ENCODE peak calls at places on chromosomes 11 and 22, in seven cellular contexts. V is IMR-90, T is adipocyte, I is aorta, X is sigmoid colon, U is heart left ventricle, N is neural progenitor cell. R is an unnamed sample.
A peak's percentile ranks its signal among the peaks of the same experiment; 100 is the strongest.

GRCh38 chr11:126440792-126441514 is 85.5 kb downstream of the ST3GAL4 start:
- DNase-seq in V (peak; percentile 59), T (peak; percentile 88), I (peak; percentile 91), X (peak; percentile 86), U (peak; percentile 77), N (peak; percentile 89), R (peak; percentile 99)

GRCh38 chr22:48579035-48579914 is 1248.4 kb downstream of the BRD1 start:
- DNase-seq in V (no peak), T (no peak), I (no peak), X (no peak), U (no peak), N (peak; percentile 72), R (no peak)

GRCh38 chr11:29328961-29329441 is 687.8 kb downstream of the KCNA4 start:
- DNase-seq in V (peak; percentile 95), T (peak; percentile 84), I (no peak), X (no peak), U (no peak), N (peak; percentile 46), R (no peak)

GRCh38 chr11:119207607-119208006 is 1.5 kb downstream of the CBL start:
- DNase-seq in V (no peak), T (no peak), I (no peak), X (no peak), U (no peak), N (no peak), R (no peak)

GRCh38 chr22:29202231-29203192 is 3.2 kb upstream of the EMID1 start:
- DNase-seq in V (peak; percentile 55), T (no peak), I (peak; percentile 82), X (no peak), U (peak; percentile 59), N (peak; percentile 65), R (peak; percentile 86)

GRCh38 chr11:111395749-111396148 is 16.7 kb upstream of the POU2AF1 start:
- DNase-seq in V (no peak), T (no peak), I (no peak), X (no peak), U (no peak), N (no peak), R (no peak)

GRCh38 chr22:47627561-47628253 is 865.3 kb downstream of the TBC1D22A start:
- DNase-seq in V (no peak), T (no peak), I (no peak), X (no peak), U (no peak), N (no peak), R (peak; percentile 37)

GRCh38 chr11:97937501-97937900 is 1083.2 kb upstream of the CNTN5 start:
- DNase-seq in V (peak; percentile 46), T (peak; percentile 27), I (no peak), X (no peak), U (no peak), N (no peak), R (no peak)

GRCh38 chr11:117428186-117428855 is 100.7 kb downstream of the CEP164 start:
- DNase-seq in V (no peak), T (no peak), I (peak; percentile 68), X (no peak), U (no peak), N (no peak), R (peak; percentile 57)

GRCh38 chr11:91435694-91436375 is 788.8 kb upstream of the FAT3 start:
- DNase-seq in V (no peak), T (no peak), I (no peak), X (no peak), U (no peak), N (peak; percentile 31), R (peak; percentile 56)

GRCh38 chr11:64916040-64916847 is 765 bp downstream of the ATG2A start:
- DNase-seq in V (peak; percentile 33), T (peak; percentile 47), I (peak; percentile 82), X (peak; percentile 82), U (peak; percentile 57), N (peak; percentile 47), R (peak; percentile 77)

GRCh38 chr11:88433546-88434230 is 96.2 kb upstream of the CTSC start:
- DNase-seq in V (no peak), T (no peak), I (no peak), X (no peak), U (no peak), N (no peak), R (no peak)

GRCh38 chr11:128463386-128463829 is 124.0 kb downstream of the ETS1 start:
- DNase-seq in V (peak; percentile 99), T (peak; percentile 80), I (no peak), X (no peak), U (peak; percentile 60), N (no peak), R (no peak)

GRCh38 chr11:125591659-125592304 is 870 bp upstream of the STT3A start:
- DNase-seq in V (peak; percentile 13), T (peak; percentile 67), I (peak; percentile 80), X (peak; percentile 78), U (peak; percentile 26), N (peak; percentile 79), R (no peak)

GRCh38 chr11:104625246-104625645 is 273.0 kb downstream of the CASP12 start:
- DNase-seq in V (peak; percentile 41), T (peak; percentile 8), I (no peak), X (no peak), U (no peak), N (no peak), R (no peak)

GRCh38 chr11:2523821-2524391 is 79.1 kb downstream of the KCNQ1 start:
- DNase-seq in V (no peak), T (no peak), I (peak; percentile 62), X (peak; percentile 52), U (peak; percentile 12), N (peak; percentile 1), R (peak; percentile 40)

GRCh38 chr11:23555085-23555484 is 694.8 kb upstream of the CCDC179 start:
- DNase-seq in V (peak; percentile 76), T (peak; percentile 39), I (no peak), X (no peak), U (no peak), N (no peak), R (no peak)

GRCh38 chr11:65426839-65427690 is 4.5 kb downstream of the NEAT1 start:
- DNase-seq in V (peak; percentile 77), T (peak; percentile 76), I (peak; percentile 81), X (peak; percentile 81), U (peak; percentile 32), N (no peak), R (peak; percentile 72)

GRCh38 chr11:95327273-95327948 is 96.4 kb upstream of the SESN3 start:
- DNase-seq in V (no peak), T (no peak), I (no peak), X (no peak), U (no peak), N (no peak), R (no peak)

GRCh38 chr22:21734540-21735197 is 925 bp downstream of the YPEL1 start:
- DNase-seq in V (no peak), T (peak; percentile 42), I (no peak), X (no peak), U (no peak), N (peak; percentile 23), R (no peak)

GRCh38 chr11:124310746-124311145 is 3.0 kb downstream of the OR8D1 start:
- DNase-seq in V (peak; percentile 4), T (no peak), I (no peak), X (no peak), U (no peak), N (no peak), R (no peak)

GRCh38 chr11:112859787-112860186 is 101.4 kb upstream of the NCAM1 start:
- DNase-seq in V (no peak), T (no peak), I (no peak), X (no peak), U (no peak), N (no peak), R (no peak)

GRCh38 chr11:112858289-112859023 is 102.8 kb upstream of the NCAM1 start:
- DNase-seq in V (no peak), T (no peak), I (no peak), X (no peak), U (no peak), N (no peak), R (no peak)

GRCh38 chr11:112852141-112852853 is 108.9 kb upstream of the NCAM1 start:
- DNase-seq in V (no peak), T (no peak), I (no peak), X (no peak), U (no peak), N (no peak), R (no peak)

GRCh38 chr11:112856591-112856990 is 104.6 kb upstream of the NCAM1 start:
- DNase-seq in V (no peak), T (no peak), I (no peak), X (no peak), U (no peak), N (no peak), R (no peak)

DNA sequence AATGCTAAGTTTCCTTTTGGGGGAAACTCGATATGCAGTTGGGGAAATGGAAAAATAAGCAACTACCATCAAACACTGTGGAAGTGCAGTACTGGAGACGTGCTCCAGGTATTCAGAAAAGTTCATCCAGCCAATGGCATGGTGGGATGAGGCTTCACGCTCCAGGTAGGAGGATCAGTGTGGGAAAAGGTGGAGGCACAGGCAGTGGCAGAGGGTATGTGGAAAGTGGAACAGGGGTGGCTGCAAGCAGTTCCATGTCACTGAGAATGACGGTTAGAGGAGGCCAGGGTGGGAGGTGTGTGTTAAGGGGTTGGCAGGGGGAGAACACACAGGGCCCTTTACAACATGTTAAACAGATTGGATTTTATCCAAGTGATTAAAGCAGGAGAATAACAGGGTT is 105.1 kb upstream of the NCAM1 start:
- DNase-seq in V (no peak), T (no peak), I (no peak), X (no peak), U (no peak), N (no peak), R (no peak)
- H3K4me1 ChIP-seq in V (no peaks in the 10 kb centered on the region), T (peaks cover 13% of the 10 kb centered on the region), I (no peaks in the 10 kb centered on the region), X (no peaks in the 10 kb centered on the region), U (peaks cover 23% of the 10 kb centered on the region), N (no peaks in the 10 kb centered on the region), R (no peaks in the 10 kb centered on the region)

GRCh38 chr11:102704841-102705240 is 728 bp downstream of the MMP27 start:
- DNase-seq in V (no peak), T (no peak), I (no peak), X (no peak), U (no peak), N (no peak), R (no peak)

GRCh38 chr11:102709211-102709980 is 3.8 kb upstream of the MMP27 start:
- DNase-seq in V (no peak), T (peak; percentile 45), I (no peak), X (no peak), U (no peak), N (no peak), R (no peak)

GRCh38 chr11:102708654-102709053 is 3.1 kb upstream of the MMP27 start:
- DNase-seq in V (no peak), T (no peak), I (no peak), X (no peak), U (no peak), N (no peak), R (no peak)

GRCh38 chr11:102705626-102706025 is at the start of gene MMP27:
- DNase-seq in V (no peak), T (no peak), I (no peak), X (no peak), U (no peak), N (no peak), R (no peak)

GRCh38 chr11:102703826-102704493 is 1.6 kb downstream of the MMP27 start:
- DNase-seq in V (no peak), T (no peak), I (no peak), X (no peak), U (no peak), N (no peak), R (no peak)
- H3K4me3 ChIP-seq in V (no peak overlapping the region), T (no peak overlapping the region), I (no peak overlapping the region), X (no peak overlapping the region), U (no peak overlapping the region), N (no peak overlapping the region), R (no peak overlapping the region)

GRCh38 chr11:68326334-68327215 is 14.2 kb downstream of the LRP5 start:
- DNase-seq in V (no peak), T (no peak), I (no peak), X (no peak), U (no peak), N (no peak), R (no peak)
- H3K4me1 ChIP-seq in V (peaks cover 15% of the 10 kb centered on the region), T (peaks cover 18% of the 10 kb centered on the region), I (peaks cover 6% of the 10 kb centered on the region), X (peaks cover 99% of the 10 kb centered on the region), U (peaks cover 94% of the 10 kb centered on the region), N (peaks cover 62% of the 10 kb centered on the region), R (peaks cover 13% of the 10 kb centered on the region)

GRCh38 chr11:94131363-94132115 is 2.9 kb downstream of the PANX1 start:
- DNase-seq in V (peak; percentile 50), T (no peak), I (no peak), X (no peak), U (peak; percentile 50), N (no peak), R (peak; percentile 47)
- H3K4me3 ChIP-seq in V (peak overlapping the region; percentile 88), T (peak overlapping the region; percentile 93), I (no peak overlapping the region), X (peak overlapping the region; percentile 64), U (peak overlapping the region; percentile 87), N (no peak overlapping the region), R (peak overlapping the region; percentile 94)